ENCODE peak calls at places on chromosomes 7 and 10, in five cellular contexts. E, X, U, L and O are unnamed samples.

GRCh38 chr7:51927738-51928137 is 611.1 kb upstream of the COBL start:
- DNase-seq in X (no peak), E (no peak), U (no peak), L (peak), O (no peak)

GRCh38 chr7:46146454-46147255 is 225.6 kb upstream of the IGFBP3 start:
- DNase-seq in E (peak), L (no peak), U (peak), X (peak), O (no peak)

GRCh38 chr7:105130580-105130979 is 116.6 kb downstream of the KMT2E start:
- DNase-seq in L (no peak), E (no peak), X (no peak), U (no peak), O (no peak)

GRCh38 chr10:103828107-103828506 is 27.3 kb downstream of the SH3PXD2A start:
- DNase-seq in L (no peak), U (no peak), X (no peak), E (no peak), O (no peak)

GRCh38 chr10:114623661-114624294 is 34.3 kb downstream of the ABLIM1 start:
- DNase-seq in X (peak), E (peak), L (no peak), U (peak), O (no peak)

GRCh38 chr7:87608443-87608842 is 7.8 kb upstream of the ABCB1 start:
- DNase-seq in E (no peak), X (no peak), L (no peak), U (no peak), O (no peak)

GRCh38 chr10:59109826-59110225 is 66.6 kb upstream of the PHYHIPL start:
- DNase-seq in X (no peak), E (no peak), L (no peak), U (no peak), O (no peak)

GRCh38 chr10:53702489-53702888 is 929.9 kb upstream of the MBL2 start:
- DNase-seq in L (no peak), X (no peak), U (no peak), E (no peak), O (no peak)

GRCh38 chr7:143299840-143300239 is 11.7 kb downstream of the CASP2 start:
- DNase-seq in X (peak), U (no peak), L (peak), E (no peak), O (no peak)

GRCh38 chr10:71831646-71832552 is 19.2 kb downstream of the PSAP start:
- DNase-seq in E (peak), L (no peak), U (no peak), X (no peak), O (no peak)

GRCh38 chr10:126731613-126731995 is 61.1 kb upstream of the C10orf90 start:
- DNase-seq in L (no peak), U (no peak), E (no peak), X (no peak), O (no peak)

GRCh38 chr7:5774790-5775189 is 6.7 kb downstream of the RNF216 start:
- DNase-seq in X (no peak), U (no peak), L (no peak), E (no peak), O (no peak)

GRCh38 chr10:70699659-70700174 is 27.4 kb downstream of the ADAMTS14 start:
- DNase-seq in L (peak), X (no peak), U (no peak), E (no peak), O (no peak)

GRCh38 chr7:68684246-68684850 is 913.9 kb upstream of the AUTS2 start:
- DNase-seq in U (no peak), X (no peak), E (peak), L (no peak), O (no peak)

GRCh38 chr10:109934958-109935793 is 11.9 kb upstream of the XPNPEP1 start:
- DNase-seq in E (peak), U (peak), X (no peak), L (peak), O (no peak)

GRCh38 chr7:98054585-98054984 is 52.1 kb upstream of the LMTK2 start:
- DNase-seq in U (no peak), E (no peak), L (no peak), X (no peak), O (no peak)

GRCh38 chr7:108459922-108460551 is 3.8 kb upstream of the NRCAM start:
- DNase-seq in U (no peak), L (no peak), X (peak), E (peak), O (peak)

GRCh38 chr10:71255817-71256660 is 43.7 kb downstream of the UNC5B start:
- DNase-seq in X (no peak), E (peak), L (no peak), U (no peak), O (no peak)

GRCh38 chr7:140209866-140210609 is 33.3 kb upstream of the KDM7A start:
- DNase-seq in X (no peak), U (no peak), L (no peak), E (no peak), O (peak)

GRCh38 chr7:140540142-140540777 is 61.0 kb upstream of the MKRN1 start:
- DNase-seq in U (no peak), E (no peak), X (no peak), L (no peak), O (no peak)

GRCh38 chr10:3709456-3709855 is 75.6 kb downstream of the KLF6 start:
- DNase-seq in E (no peak), L (no peak), X (no peak), U (no peak), O (no peak)

GRCh38 chr10:63671317-63671937 is 150.2 kb downstream of the REEP3 start:
- DNase-seq in X (no peak), U (peak), E (peak), L (no peak), O (no peak)

GRCh38 chr10:42952358-42952757 is 124.5 kb upstream of the RET start:
- DNase-seq in U (no peak), X (no peak), L (peak), E (no peak), O (no peak)

GRCh38 chr7:68629-69028 is 123.7 kb upstream of the FAM20C start:
- DNase-seq in U (no peak), L (no peak), E (no peak), X (no peak), O (no peak)

GRCh38 chr7:40755438-40755837 is 620.6 kb downstream of the SUGCT start:
- DNase-seq in X (no peak), E (no peak), U (no peak), L (no peak), O (no peak)

GRCh38 chr10:11476035-11476434 is 135.4 kb downstream of the USP6NL start:
- DNase-seq in E (no peak), L (no peak), X (no peak), U (no peak), O (no peak)

GRCh38 chr7:129436335-129436923 is 2.2 kb downstream of the STRIP2 start:
- DNase-seq in X (no peak), E (no peak), U (no peak), L (no peak), O (no peak)

DNA sequence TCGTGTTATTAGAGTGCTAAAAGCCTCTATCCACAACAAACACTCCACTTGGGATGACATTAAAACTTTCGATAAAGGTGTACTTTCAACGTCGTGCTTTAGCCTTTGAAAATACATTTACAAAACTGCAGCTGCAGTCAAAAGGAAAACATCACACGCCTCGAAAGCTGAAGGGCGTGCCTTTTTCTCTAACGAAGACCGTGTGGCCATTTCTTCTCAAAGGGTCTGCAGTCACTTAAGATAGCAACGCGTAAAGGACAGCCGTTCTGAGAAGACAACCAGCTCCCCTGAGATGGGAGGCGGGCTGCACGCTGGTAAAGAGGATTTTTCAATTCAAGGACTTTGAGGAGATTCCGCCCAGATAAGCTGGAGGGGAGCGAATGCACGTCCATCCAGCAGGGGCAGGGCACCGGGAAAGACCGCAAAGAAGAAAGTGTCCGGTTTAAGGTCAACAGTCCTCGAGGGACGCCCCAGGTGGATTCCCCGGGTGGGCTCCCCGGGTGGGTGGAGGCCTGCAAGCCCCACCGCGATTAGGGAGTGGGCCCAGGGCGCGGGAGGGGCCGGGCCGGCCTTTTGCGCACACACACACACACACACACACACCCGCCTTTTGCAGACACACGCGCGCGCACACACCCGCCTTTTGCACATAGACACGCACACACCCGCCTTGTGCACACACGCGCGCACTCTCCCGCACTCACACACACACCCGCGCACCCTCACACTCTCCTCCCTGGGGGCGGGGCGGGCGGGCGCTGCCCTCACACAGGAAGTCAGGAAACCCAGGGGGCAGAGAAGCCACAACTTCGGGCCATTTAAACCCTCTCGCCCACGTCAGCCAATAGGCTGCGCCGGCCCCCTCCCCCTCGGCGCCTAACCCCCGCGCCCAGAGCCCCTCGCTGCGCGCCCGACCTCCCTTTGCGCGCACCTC is 767 bp downstream of the ARHGAP12 start:
- DNase-seq in U (no peak), X (peak), E (peak), L (peak), O (peak)
- TF ChIP-seq CTCF in U (peak), X (peak), E (peak), L (peak), O (no peak)

GRCh38 chr10:119161680-119162079 is 3.8 kb downstream of the SFXN4 start:
- DNase-seq in E (peak), L (no peak), U (no peak), X (no peak), O (no peak)
- TF ChIP-seq CTCF in E (no peak), L (no peak), U (no peak), X (no peak), O (no peak)

DNA sequence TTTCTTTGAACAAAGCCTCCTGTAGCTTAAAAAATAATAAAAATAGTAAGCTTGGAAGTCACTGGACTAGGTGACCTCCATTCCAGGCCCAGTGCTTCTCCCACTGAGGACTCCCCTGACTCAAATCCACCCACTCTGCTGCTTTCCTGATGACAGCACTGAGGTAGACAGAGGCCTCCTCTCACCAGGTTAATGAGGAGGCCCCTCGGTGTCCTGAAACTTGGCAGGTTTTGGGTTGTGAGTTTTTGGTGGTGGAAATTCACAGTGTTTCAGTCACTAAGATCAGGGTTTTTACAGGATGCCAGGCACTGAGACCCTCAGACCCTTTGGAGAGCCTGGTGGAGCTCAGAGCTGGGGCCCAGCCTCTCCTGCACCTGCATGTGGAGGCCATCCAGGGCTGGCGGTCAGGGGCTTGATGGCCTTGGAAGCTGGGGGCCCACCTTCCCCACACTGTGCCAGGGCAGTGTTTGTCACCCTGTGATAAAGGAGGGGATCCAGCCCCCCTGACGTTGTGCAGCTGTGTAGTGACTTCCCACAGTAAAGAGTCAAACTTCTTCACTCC is 19.1 kb downstream of the TSPAN14 start:
- DNase-seq in L (no peak), E (no peak), U (no peak), X (no peak), O (no peak)
- TF ChIP-seq CTCF in L (no peak), E (no peak), U (no peak), X (no peak), O (no peak)

DNA sequence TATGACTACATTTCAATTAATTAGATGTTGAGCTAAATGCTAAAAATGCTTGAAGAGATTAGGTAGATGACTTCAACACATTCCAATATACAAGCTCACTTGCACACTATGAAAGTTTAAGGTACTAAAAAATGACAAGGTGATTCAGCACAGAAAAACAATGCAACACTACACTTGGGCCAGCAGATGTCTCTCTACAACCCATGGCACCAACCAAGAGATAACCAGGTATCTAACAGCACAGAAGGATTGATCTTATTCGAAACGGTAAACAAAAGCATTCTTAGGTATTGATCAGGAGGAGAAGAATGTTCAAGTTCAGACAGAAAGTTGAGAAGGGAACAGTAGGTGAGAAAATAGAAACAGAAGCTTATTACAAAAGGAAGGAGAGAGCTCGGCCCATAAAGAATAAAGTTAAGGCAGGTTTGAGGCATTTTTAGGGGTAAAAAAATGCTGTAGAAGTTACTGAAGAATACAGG is 248.2 kb upstream of the KLF14 start:
- DNase-seq in U (no peak), X (peak), L (no peak), E (peak), O (peak)
- TF ChIP-seq CTCF in U (peak), X (peak), L (peak), E (peak), O (peak)